ENCODE peak calls at places on chromosomes 16 and 17, in four cellular contexts. P, Z, H and I are unnamed samples.

GRCh38 chr16:17213974-17214373 is 256.8 kb downstream of the XYLT1 start:
- DNase-seq in P (no peak), Z (no peak), H (no peak), I (no peak)

GRCh38 chr16:48426244-48427135 is 41.3 kb upstream of the SIAH1 start:
- DNase-seq in P (no peak), Z (no peak), H (no peak), I (peak; percentile 84)

GRCh38 chr17:58186591-58186990 is 5.9 kb upstream of the EPX start:
- DNase-seq in P (no peak), Z (no peak), H (no peak), I (no peak)

GRCh38 chr16:66135376-66135775 is 231.1 kb upstream of the CDH5 start:
- DNase-seq in P (no peak), Z (no peak), H (peak; percentile 83), I (peak; percentile 65)

GRCh38 chr17:73455050-73455687 is 143.4 kb upstream of the CDC42EP4 start:
- DNase-seq in P (no peak), Z (no peak), H (no peak), I (no peak)

GRCh38 chr16:57608462-57609113 is 19.8 kb upstream of the ADGRG1 start:
- DNase-seq in P (peak; percentile 24), Z (no peak), H (no peak), I (no peak)

GRCh38 chr16:88970539-88971065 is 6.4 kb downstream of the CBFA2T3 start:
- DNase-seq in P (no peak), Z (no peak), H (no peak), I (no peak)

GRCh38 chr17:80619535-80620235 is 75.0 kb downstream of the RPTOR start:
- DNase-seq in P (no peak), Z (peak; percentile 60), H (no peak), I (no peak)

GRCh38 chr17:81494984-81495383 is 17.6 kb downstream of the ACTG1 start:
- DNase-seq in P (no peak), Z (peak; percentile 81), H (no peak), I (no peak)

GRCh38 chr16:70717065-70717464 is 31.2 kb upstream of the MTSS2 start:
- DNase-seq in P (no peak), Z (no peak), H (no peak), I (no peak)

DNA sequence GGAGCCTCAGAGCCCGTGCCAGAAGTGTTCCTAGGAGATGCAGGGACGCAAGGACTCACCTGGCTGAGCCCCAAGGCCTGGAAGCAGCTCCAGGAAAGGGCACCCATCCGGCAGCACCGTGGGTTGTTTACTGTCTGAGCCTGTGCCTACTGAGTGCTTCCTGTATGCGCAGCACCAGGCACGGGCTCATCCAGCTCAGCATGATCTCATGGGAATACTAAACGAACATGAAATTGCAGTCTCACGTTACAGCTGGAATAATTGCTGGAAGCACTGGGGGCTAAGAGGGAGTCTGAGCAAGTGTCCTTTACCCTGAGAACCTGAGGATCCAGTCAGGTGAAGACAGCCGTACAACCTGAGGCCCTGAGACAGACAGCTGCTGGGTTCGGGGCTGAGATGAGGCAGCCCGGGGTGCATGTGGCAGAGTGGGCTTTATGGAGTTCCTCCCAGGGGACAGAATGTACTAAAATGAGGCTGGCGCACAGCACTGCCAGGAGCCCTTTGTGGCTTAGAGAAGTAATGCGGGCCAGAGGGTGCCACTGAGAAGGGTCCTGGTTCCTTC is 5.4 kb downstream of the CTRL start:
- DNase-seq in P (no peak), Z (no peak), H (peak; percentile 31), I (no peak)
- TF ChIP-seq CTCF in P (peak; percentile 37), Z (no peak), H (no peak), I (no peak)

GRCh38 chr17:17729620-17730249 is 48.5 kb downstream of the RAI1 start:
- DNase-seq in P (peak; percentile 81), Z (peak; percentile 77), H (no peak), I (no peak)
- H3K27me3 ChIP-seq in P (peaks cover 41% of the 10 kb centered on the region), Z (no peaks in the 10 kb centered on the region), H (no peaks in the 10 kb centered on the region), I (no peaks in the 10 kb centered on the region)

DNA sequence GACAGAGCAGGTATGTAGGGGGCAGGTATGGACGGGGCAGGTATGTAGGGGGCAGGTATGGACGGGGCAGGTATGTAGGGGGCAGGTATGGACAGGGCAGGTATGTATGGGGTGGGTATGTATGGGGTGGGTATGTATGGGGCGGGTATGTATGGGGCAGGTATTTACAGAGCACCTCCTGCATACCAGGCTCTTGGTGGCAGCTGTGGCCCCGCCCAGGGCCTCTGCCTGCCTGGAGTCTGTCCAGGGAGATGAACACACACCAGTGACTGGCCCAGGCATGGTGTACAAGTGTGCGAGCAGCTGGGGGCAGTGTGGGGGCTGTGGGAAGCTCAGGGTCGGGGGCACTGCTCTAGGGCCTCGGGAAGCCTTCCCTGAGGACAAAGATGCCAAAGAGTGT is 4.4 kb downstream of the RPL3L start:
- DNase-seq in P (no peak), Z (no peak), H (no peak), I (no peak)
- TF ChIP-seq CTCF in P (no peak), Z (no peak), H (no peak), I (no peak)

DNA sequence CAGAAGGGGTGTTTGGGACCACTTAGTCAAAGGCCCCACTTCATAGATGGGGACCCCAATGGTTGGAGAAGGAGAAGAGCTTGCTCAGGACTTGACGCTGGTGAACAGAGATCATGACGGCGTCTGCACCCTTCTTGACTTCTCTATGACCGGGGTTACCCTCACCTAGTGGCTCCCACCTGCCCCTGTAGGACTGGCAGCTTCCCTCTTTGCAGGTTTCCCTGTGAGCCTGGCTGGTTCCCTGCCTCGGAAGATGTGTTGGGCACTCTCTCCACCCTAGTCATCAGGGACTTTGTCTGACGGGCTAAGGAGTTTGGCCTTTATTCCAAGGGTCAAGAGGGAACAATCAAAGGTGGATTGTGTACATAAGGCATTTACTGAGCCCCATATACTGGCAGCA is 22.7 kb downstream of the TBX4 start:
- DNase-seq in P (peak; percentile 23), Z (no peak), H (no peak), I (no peak)
- H3K27me3 ChIP-seq in P (no peaks in the 10 kb centered on the region), Z (no peaks in the 10 kb centered on the region), H (peaks cover 23% of the 10 kb centered on the region), I (no peaks in the 10 kb centered on the region)

GRCh38 chr17:27356091-27356705 is 62.3 kb downstream of the WSB1 start:
- DNase-seq in P (no peak), Z (no peak), H (no peak), I (no peak)

GRCh38 chr17:27353469-27354050 is 59.6 kb downstream of the WSB1 start:
- DNase-seq in P (peak; percentile 94), Z (peak; percentile 96), H (peak; percentile 95), I (peak; percentile 90)

GRCh38 chr17:27354051-27354490 is 60.2 kb downstream of the WSB1 start:
- DNase-seq in P (peak; percentile 55), Z (peak; percentile 49), H (peak; percentile 33), I (no peak)

GRCh38 chr17:27355419-27355818 is 61.5 kb downstream of the WSB1 start:
- DNase-seq in P (no peak), Z (no peak), H (no peak), I (no peak)

GRCh38 chr17:27354491-27355081 is 60.7 kb downstream of the WSB1 start:
- DNase-seq in P (no peak), Z (peak; percentile 40), H (no peak), I (no peak)
- TF ChIP-seq CTCF in P (no peak), Z (no peak), H (no peak), I (no peak)